ENCODE peak calls at places on chromosome 15, in seven cellular contexts. One of them, this sample, is unnamed.
A peak's percentile ranks its signal among the peaks of the same experiment; 100 is the strongest.

GRCh38 chr15:65305144-65305758 is 774 bp downstream of the RNU5B-1 start:
- DNase-seq in testis: no peak
- DNase-seq in uterus: no peak
- DNase-seq in K562: no peak
- DNase-seq in stomach: no peak
- DNase-seq in IMR-90: no peak
- DNase-seq in ovary: no peak
- DNase-seq in this sample: no peak

GRCh38 chr15:64970696-64971095 is 19.0 kb downstream of the SPG21 start:
- DNase-seq in ovary: no peak
- DNase-seq in K562: no peak
- DNase-seq in uterus: no peak
- DNase-seq in stomach: no peak
- DNase-seq in testis: no peak
- DNase-seq in IMR-90: no peak
- DNase-seq in this sample: no peak

GRCh38 chr15:42014406-42014805 is 6.4 kb downstream of the PLA2G4E start:
- DNase-seq in testis: no peak
- DNase-seq in stomach: no peak
- DNase-seq in uterus: no peak
- DNase-seq in ovary: no peak
- DNase-seq in K562: no peak
- DNase-seq in IMR-90: no peak
- DNase-seq in this sample: no peak

GRCh38 chr15:40255033-40255432 is 16.2 kb downstream of the PAK6 start:
- DNase-seq in stomach: no peak
- DNase-seq in K562: no peak
- DNase-seq in uterus: no peak
- DNase-seq in ovary: no peak
- DNase-seq in testis: no peak
- DNase-seq in IMR-90: no peak
- DNase-seq in this sample: no peak

GRCh38 chr15:70535071-70535954 is 228.0 kb downstream of the UACA start:
- DNase-seq in stomach: no peak
- DNase-seq in K562: no peak
- DNase-seq in IMR-90: no peak
- DNase-seq in ovary: no peak
- DNase-seq in testis: no peak
- DNase-seq in uterus: no peak
- DNase-seq in this sample: peak; percentile 83

GRCh38 chr15:69394556-69395282 is 19.4 kb upstream of the KIF23 start:
- DNase-seq in stomach: peak; percentile 82
- DNase-seq in K562: peak; percentile 81
- DNase-seq in uterus: peak; percentile 90
- DNase-seq in testis: peak; percentile 92
- DNase-seq in ovary: peak; percentile 82
- DNase-seq in IMR-90: peak; percentile 64
- DNase-seq in this sample: peak; percentile 86

GRCh38 chr15:61828008-61828407 is 232.2 kb downstream of the VPS13C start:
- DNase-seq in testis: no peak
- DNase-seq in stomach: no peak
- DNase-seq in IMR-90: no peak
- DNase-seq in ovary: no peak
- DNase-seq in K562: peak; percentile 33
- DNase-seq in uterus: no peak
- DNase-seq in this sample: no peak

GRCh38 chr15:38254065-38254883 is 1.6 kb downstream of the SPRED1 start:
- DNase-seq in uterus: no peak
- DNase-seq in stomach: peak; percentile 53
- DNase-seq in testis: peak; percentile 81
- DNase-seq in K562: peak; percentile 91
- DNase-seq in IMR-90: peak; percentile 68
- DNase-seq in ovary: peak; percentile 22
- DNase-seq in this sample: no peak

GRCh38 chr15:83299462-83299861 is 15.0 kb upstream of the BNC1 start:
- DNase-seq in K562: no peak
- DNase-seq in ovary: no peak
- DNase-seq in uterus: no peak
- DNase-seq in testis: no peak
- DNase-seq in IMR-90: no peak
- DNase-seq in stomach: no peak
- DNase-seq in this sample: no peak

GRCh38 chr15:57792729-57793449 is 86.4 kb downstream of the POLR2M start:
- DNase-seq in ovary: no peak
- DNase-seq in testis: no peak
- DNase-seq in IMR-90: no peak
- DNase-seq in stomach: no peak
- DNase-seq in uterus: no peak
- DNase-seq in K562: no peak
- DNase-seq in this sample: peak; percentile 73

GRCh38 chr15:36501063-36501678 is 78.3 kb upstream of the CDIN1 start:
- DNase-seq in ovary: no peak
- DNase-seq in K562: peak; percentile 72
- DNase-seq in IMR-90: peak; percentile 79
- DNase-seq in uterus: no peak
- DNase-seq in stomach: no peak
- DNase-seq in testis: peak; percentile 22
- DNase-seq in this sample: no peak

GRCh38 chr15:77563768-77564167 is 68.9 kb downstream of the LINGO1 start:
- DNase-seq in ovary: no peak
- DNase-seq in testis: no peak
- DNase-seq in IMR-90: no peak
- DNase-seq in uterus: no peak
- DNase-seq in K562: no peak
- DNase-seq in stomach: no peak
- DNase-seq in this sample: no peak

GRCh38 chr15:44633603-44634002 is 29.9 kb downstream of the SPG11 start:
- DNase-seq in uterus: no peak
- DNase-seq in IMR-90: peak; percentile 36
- DNase-seq in K562: no peak
- DNase-seq in ovary: no peak
- DNase-seq in testis: no peak
- DNase-seq in stomach: no peak
- DNase-seq in this sample: no peak

GRCh38 chr15:50506121-50506520 is 40.3 kb downstream of the USP50 start:
- DNase-seq in ovary: peak; percentile 31
- DNase-seq in K562: peak; percentile 38
- DNase-seq in stomach: no peak
- DNase-seq in testis: peak; percentile 74
- DNase-seq in uterus: no peak
- DNase-seq in IMR-90: no peak
- DNase-seq in this sample: no peak

GRCh38 chr15:38164507-38164906 is 88.1 kb upstream of the SPRED1 start:
- DNase-seq in K562: no peak
- DNase-seq in IMR-90: no peak
- DNase-seq in uterus: no peak
- DNase-seq in ovary: no peak
- DNase-seq in stomach: no peak
- DNase-seq in testis: no peak
- DNase-seq in this sample: no peak

GRCh38 chr15:36130641-36131310 is 448.6 kb upstream of the CDIN1 start:
- DNase-seq in ovary: no peak
- DNase-seq in stomach: no peak
- DNase-seq in uterus: no peak
- DNase-seq in K562: no peak
- DNase-seq in testis: no peak
- DNase-seq in IMR-90: no peak
- DNase-seq in this sample: no peak

DNA sequence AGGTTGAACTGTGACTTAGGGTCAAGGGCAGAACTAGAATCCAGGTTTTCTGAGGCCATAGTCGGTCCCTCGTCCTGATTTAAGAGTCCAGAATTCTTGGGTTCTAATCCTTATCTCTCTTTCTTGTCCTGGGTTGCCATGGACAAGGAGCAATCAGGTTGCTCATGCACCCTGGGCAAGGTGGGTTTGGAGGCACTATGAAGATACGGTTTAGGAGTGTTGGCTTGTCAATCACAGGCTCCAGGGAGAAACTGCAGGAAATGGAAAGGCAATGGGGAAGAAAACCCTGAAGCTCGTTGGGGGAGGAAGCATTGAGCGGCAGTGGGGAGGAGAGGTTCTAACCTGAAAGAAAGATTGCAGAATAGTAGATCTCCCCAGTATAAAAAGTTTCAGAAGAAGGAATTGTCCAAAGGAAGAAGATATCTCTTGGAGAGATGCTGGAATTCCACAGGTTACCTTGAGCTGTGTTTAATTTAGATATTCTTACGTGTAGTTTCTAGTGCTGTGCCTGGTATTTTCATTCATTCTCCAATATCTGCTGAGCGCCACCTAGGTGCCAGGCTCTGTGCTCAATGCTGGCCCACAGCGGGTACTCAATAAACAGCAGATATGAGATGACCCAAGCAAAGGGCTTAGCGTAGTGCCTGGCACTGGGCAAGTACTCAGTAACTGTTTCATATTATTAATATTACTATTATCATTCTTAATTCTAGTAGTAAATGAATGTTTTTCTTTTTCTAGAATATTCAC is 2.0 kb downstream of the ACAN start:
- DNase-seq in IMR-90: no peak
- DNase-seq in stomach: no peak
- DNase-seq in K562: no peak
- DNase-seq in testis: no peak
- DNase-seq in ovary: no peak
- DNase-seq in uterus: no peak
- DNase-seq in this sample: no peak
- TF ChIP-seq CTCF in IMR-90: no peak
- TF ChIP-seq CTCF in stomach: no peak
- TF ChIP-seq CTCF in K562: peak; percentile 4
- TF ChIP-seq CTCF in testis: no peak
- TF ChIP-seq CTCF in ovary: no peak
- TF ChIP-seq CTCF in uterus: no peak
- TF ChIP-seq CTCF in this sample: no peak

GRCh38 chr15:78619022-78619950 is 1.5 kb downstream of the CHRNA3 start:
- DNase-seq in IMR-90: no peak
- DNase-seq in uterus: no peak
- DNase-seq in stomach: peak; percentile 20
- DNase-seq in testis: no peak
- DNase-seq in K562: no peak
- DNase-seq in ovary: no peak
- DNase-seq in this sample: no peak

GRCh38 chr15:78618064-78618463 is 2.7 kb downstream of the CHRNA3 start:
- DNase-seq in uterus: no peak
- DNase-seq in stomach: peak; percentile 20
- DNase-seq in K562: no peak
- DNase-seq in testis: no peak
- DNase-seq in ovary: no peak
- DNase-seq in IMR-90: no peak
- DNase-seq in this sample: no peak

GRCh38 chr15:78616506-78616905 is 4.3 kb downstream of the CHRNA3 start:
- DNase-seq in K562: no peak
- DNase-seq in IMR-90: no peak
- DNase-seq in uterus: no peak
- DNase-seq in testis: no peak
- DNase-seq in stomach: peak; percentile 4
- DNase-seq in ovary: no peak
- DNase-seq in this sample: no peak

GRCh38 chr15:78618490-78618934 is 2.3 kb downstream of the CHRNA3 start:
- DNase-seq in stomach: peak; percentile 91
- DNase-seq in testis: peak; percentile 97
- DNase-seq in uterus: peak; percentile 85
- DNase-seq in K562: peak; percentile 86
- DNase-seq in ovary: peak; percentile 82
- DNase-seq in IMR-90: peak; percentile 81
- DNase-seq in this sample: peak; percentile 96

DNA sequence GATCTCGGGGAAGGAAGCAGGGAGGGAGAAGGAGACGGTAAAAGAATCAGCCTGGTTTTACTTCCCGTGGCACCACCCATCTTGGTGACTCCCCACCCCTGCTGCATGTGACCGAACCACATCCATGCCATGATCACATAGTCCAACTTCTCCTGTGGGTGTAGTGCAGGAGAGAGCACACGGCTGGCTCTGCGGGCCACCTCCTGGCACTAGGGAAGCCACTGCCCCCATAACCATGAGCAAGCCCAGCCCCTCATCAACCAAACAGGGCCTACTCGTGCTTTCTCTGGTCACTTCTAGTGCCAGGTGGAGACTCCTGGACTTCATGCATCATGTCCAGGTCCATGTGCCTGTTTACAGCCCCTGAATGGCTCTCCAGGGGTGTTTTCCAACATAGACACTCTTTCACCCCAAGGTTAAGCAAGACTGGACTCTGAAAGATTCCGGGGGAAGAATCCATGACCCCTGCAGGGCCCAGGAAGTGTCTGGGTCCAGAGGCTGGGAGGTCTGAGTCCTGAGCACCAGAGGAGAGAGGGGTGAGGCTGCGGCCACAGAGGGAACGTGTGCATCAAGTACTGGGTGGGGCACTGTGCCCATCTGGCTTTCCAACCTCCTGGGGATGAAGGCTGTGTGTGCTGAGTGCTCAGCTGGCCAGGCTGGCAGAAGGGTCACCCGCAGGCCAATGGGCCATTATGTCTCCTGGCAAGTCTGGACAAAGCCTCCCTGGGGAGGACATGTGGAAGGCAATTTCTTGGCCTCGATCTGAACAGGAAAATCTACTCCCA is 3.5 kb downstream of the CHRNA3 start:
- DNase-seq in stomach: peak; percentile 22
- DNase-seq in testis: no peak
- DNase-seq in uterus: no peak
- DNase-seq in K562: no peak
- DNase-seq in ovary: no peak
- DNase-seq in IMR-90: no peak
- DNase-seq in this sample: no peak
- TF ChIP-seq POLR2A in stomach: no peak
- TF ChIP-seq POLR2A in testis: no peak
- TF ChIP-seq POLR2A in uterus: no peak
- TF ChIP-seq POLR2A in K562: no peak
- TF ChIP-seq POLR2A in ovary: no peak
- TF ChIP-seq POLR2A in IMR-90: no peak
- TF ChIP-seq POLR2A in this sample: no peak

GRCh38 chr15:73369073-73369694 is 426 bp upstream of the HCN4 start:
- DNase-seq in IMR-90: no peak
- DNase-seq in stomach: no peak
- DNase-seq in uterus: no peak
- DNase-seq in testis: no peak
- DNase-seq in K562: no peak
- DNase-seq in ovary: no peak
- DNase-seq in this sample: no peak
- H3K27me3 ChIP-seq in IMR-90: peaks cover 88% of the 10 kb centered on the region
- H3K27me3 ChIP-seq in stomach: peaks cover 68% of the 10 kb centered on the region
- H3K27me3 ChIP-seq in uterus: no peaks in the 10 kb centered on the region
- H3K27me3 ChIP-seq in testis: no peaks in the 10 kb centered on the region
- H3K27me3 ChIP-seq in K562: peaks cover 7% of the 10 kb centered on the region
- H3K27me3 ChIP-seq in ovary: no peaks in the 10 kb centered on the region
- H3K27me3 ChIP-seq in this sample: no peaks in the 10 kb centered on the region

GRCh38 chr15:23467110-23467600 is 20.1 kb upstream of the GOLGA6L2 start:
- DNase-seq in IMR-90: peak; percentile 11
- DNase-seq in ovary: no peak
- DNase-seq in K562: peak; percentile 29
- DNase-seq in testis: no peak
- DNase-seq in stomach: no peak
- DNase-seq in uterus: no peak
- DNase-seq in this sample: no peak
- TF ChIP-seq CTCF in IMR-90: peak; percentile 41
- TF ChIP-seq CTCF in ovary: no peak
- TF ChIP-seq CTCF in K562: peak; percentile 19
- TF ChIP-seq CTCF in testis: no peak
- TF ChIP-seq CTCF in stomach: peak; percentile 31
- TF ChIP-seq CTCF in uterus: no peak
- TF ChIP-seq CTCF in this sample: no peak